ENCODE peak calls at places on chromosome 6, in six cellular contexts. G is HEK293T; H is naive B cell; E is LoVo; X is stimulated activated CD8-positive, alpha-beta memory T cell treated with anti-CD3 and anti-CD28 coated beads, Interleukin-2, amount 100 ng/mL, for 1 hour; S is GM04503. I is an unnamed sample.

GRCh38 chr6:14799928-14800327 is 445.9 kb upstream of the JARID2 start:
- DNase-seq in E (peak; percentile 6), H (peak; percentile 31), S (no peak), X (no peak), G (peak; percentile 66), I (no peak)

GRCh38 chr6:154479388-154480143 is 30.9 kb downstream of the CNKSR3 start:
- DNase-seq in H (no peak), E (no peak), G (no peak), X (no peak), S (no peak), I (no peak)

GRCh38 chr6:100839419-100839818 is 41.7 kb downstream of the ASCC3 start:
- DNase-seq in H (no peak), S (no peak), E (no peak), X (no peak), G (no peak), I (no peak)

GRCh38 chr6:168948990-168949531 is 304.6 kb downstream of the THBS2 start:
- DNase-seq in E (no peak), X (no peak), G (no peak), H (no peak), S (no peak), I (no peak)

GRCh38 chr6:41191569-41191968 is 9.4 kb downstream of the TREML2 start:
- DNase-seq in X (no peak), H (no peak), G (peak; percentile 48), S (no peak), E (no peak), I (peak; percentile 54)

GRCh38 chr6:53984163-53984562 is 127.1 kb upstream of the MLIP start:
- DNase-seq in G (no peak), E (peak; percentile 7), H (no peak), S (peak; percentile 46), X (no peak), I (no peak)

GRCh38 chr6:76861403-76861802 is 601.9 kb downstream of the HTR1B start:
- DNase-seq in X (no peak), E (peak; percentile 35), H (no peak), G (peak; percentile 15), S (no peak), I (peak; percentile 23)

GRCh38 chr6:20354366-20354765 is 47.3 kb upstream of the E2F3 start:
- DNase-seq in X (no peak), E (no peak), H (no peak), S (no peak), G (no peak), I (no peak)

GRCh38 chr6:109236140-109237081 is 141.1 kb downstream of the CEP57L1 start:
- DNase-seq in S (no peak), G (no peak), X (no peak), H (peak; percentile 14), E (no peak), I (peak; percentile 11)

GRCh38 chr6:149864578-149865535 is 698 bp upstream of the LRP11 start:
- DNase-seq in E (peak; percentile 71), G (peak; percentile 71), S (no peak), X (no peak), H (peak; percentile 44), I (peak; percentile 21)

GRCh38 chr6:121112358-121112757 is 221.9 kb downstream of the TBC1D32 start:
- DNase-seq in H (no peak), X (no peak), G (no peak), E (no peak), S (no peak), I (no peak)

I was measured in nephron progenitor cell.